ENCODE peak calls at places on chromosomes 2 and 18, in five cellular contexts. One of them, this sample, is unnamed.

GRCh38 chr2:56191617-56192016 is 7.8 kb downstream of the CCDC85A start:
- DNase-seq in heart left ventricle: peak
- DNase-seq in endothelial cell: peak
- DNase-seq in GM20000: no peak
- DNase-seq in GM12865: peak
- DNase-seq in this sample: no peak

GRCh38 chr2:196514641-196515040 is 124.9 kb upstream of the CCDC150 start:
- DNase-seq in heart left ventricle: no peak
- DNase-seq in endothelial cell: no peak
- DNase-seq in GM20000: no peak
- DNase-seq in GM12865: no peak
- DNase-seq in this sample: no peak

GRCh38 chr2:35787302-35788031 is 568.1 kb upstream of the CRIM1 start:
- DNase-seq in heart left ventricle: no peak
- DNase-seq in endothelial cell: no peak
- DNase-seq in GM20000: no peak
- DNase-seq in GM12865: no peak
- DNase-seq in this sample: no peak

GRCh38 chr18:54942144-54942543 is 17.1 kb downstream of the CCDC68 start:
- DNase-seq in heart left ventricle: no peak
- DNase-seq in endothelial cell: no peak
- DNase-seq in GM20000: no peak
- DNase-seq in GM12865: no peak
- DNase-seq in this sample: no peak

GRCh38 chr2:177147834-177148233 is 64.8 kb upstream of the HNRNPA3 start:
- DNase-seq in heart left ventricle: no peak
- DNase-seq in endothelial cell: no peak
- DNase-seq in GM20000: no peak
- DNase-seq in GM12865: no peak
- DNase-seq in this sample: no peak

GRCh38 chr2:218536804-218537494 is 31.2 kb downstream of the USP37 start:
- DNase-seq in heart left ventricle: no peak
- DNase-seq in endothelial cell: no peak
- DNase-seq in GM20000: no peak
- DNase-seq in GM12865: no peak
- DNase-seq in this sample: no peak

GRCh38 chr18:13470555-13471494 is 252.3 kb downstream of the LDLRAD4 start:
- DNase-seq in heart left ventricle: no peak
- DNase-seq in endothelial cell: no peak
- DNase-seq in GM20000: no peak
- DNase-seq in GM12865: no peak
- DNase-seq in this sample: no peak

GRCh38 chr18:28115149-28115550 is 61.8 kb downstream of the CDH2 start:
- DNase-seq in heart left ventricle: no peak
- DNase-seq in endothelial cell: no peak
- DNase-seq in GM20000: no peak
- DNase-seq in GM12865: no peak
- DNase-seq in this sample: no peak

GRCh38 chr2:200742426-200742825 is 69.3 kb upstream of the BZW1 start:
- DNase-seq in heart left ventricle: peak
- DNase-seq in endothelial cell: no peak
- DNase-seq in GM20000: no peak
- DNase-seq in GM12865: no peak
- DNase-seq in this sample: no peak

GRCh38 chr18:59005266-59005665 is 134.4 kb upstream of the SEC11C start:
- DNase-seq in heart left ventricle: peak
- DNase-seq in endothelial cell: peak
- DNase-seq in GM20000: no peak
- DNase-seq in GM12865: no peak
- DNase-seq in this sample: no peak

GRCh38 chr18:22563098-22563707 is 145.5 kb upstream of the CTAGE1 start:
- DNase-seq in heart left ventricle: peak
- DNase-seq in endothelial cell: peak
- DNase-seq in GM20000: peak
- DNase-seq in GM12865: peak
- DNase-seq in this sample: peak

GRCh38 chr2:2147024-2147900 is 183.8 kb downstream of the MYT1L start:
- DNase-seq in heart left ventricle: no peak
- DNase-seq in endothelial cell: no peak
- DNase-seq in GM20000: no peak
- DNase-seq in GM12865: no peak
- DNase-seq in this sample: no peak

GRCh38 chr18:79770826-79771225 is 26.9 kb upstream of the KCNG2 start:
- DNase-seq in heart left ventricle: no peak
- DNase-seq in endothelial cell: no peak
- DNase-seq in GM20000: no peak
- DNase-seq in GM12865: no peak
- DNase-seq in this sample: no peak

GRCh38 chr2:138234265-138234664 is 267.3 kb upstream of the SPOPL start:
- DNase-seq in heart left ventricle: no peak
- DNase-seq in endothelial cell: no peak
- DNase-seq in GM20000: no peak
- DNase-seq in GM12865: no peak
- DNase-seq in this sample: no peak

GRCh38 chr2:197707316-197708213 is 2.4 kb downstream of the MARS2 start:
- DNase-seq in heart left ventricle: no peak
- DNase-seq in endothelial cell: no peak
- DNase-seq in GM20000: peak
- DNase-seq in GM12865: peak
- DNase-seq in this sample: peak

GRCh38 chr2:180122874-180123273 is 115.8 kb upstream of the CWC22 start:
- DNase-seq in heart left ventricle: no peak
- DNase-seq in endothelial cell: no peak
- DNase-seq in GM20000: no peak
- DNase-seq in GM12865: no peak
- DNase-seq in this sample: no peak

GRCh38 chr2:20762945-20763683 is 59.8 kb downstream of the LDAH start:
- DNase-seq in heart left ventricle: no peak
- DNase-seq in endothelial cell: no peak
- DNase-seq in GM20000: no peak
- DNase-seq in GM12865: no peak
- DNase-seq in this sample: no peak

GRCh38 chr2:115364078-115364477 is 921.6 kb downstream of the DPP10 start:
- DNase-seq in heart left ventricle: no peak
- DNase-seq in endothelial cell: no peak
- DNase-seq in GM20000: no peak
- DNase-seq in GM12865: no peak
- DNase-seq in this sample: no peak

GRCh38 chr2:89767581-89768435 is 1076.3 kb downstream of the RPIA start:
- DNase-seq in heart left ventricle: peak
- DNase-seq in endothelial cell: no peak
- DNase-seq in GM20000: peak
- DNase-seq in GM12865: no peak
- DNase-seq in this sample: peak

GRCh38 chr2:12587729-12588522 is 128.8 kb upstream of the TRIB2 start:
- DNase-seq in heart left ventricle: no peak
- DNase-seq in endothelial cell: no peak
- DNase-seq in GM20000: no peak
- DNase-seq in GM12865: peak
- DNase-seq in this sample: no peak

GRCh38 chr2:158457092-158457825 is 507 bp downstream of the PKP4 start:
- DNase-seq in heart left ventricle: peak
- DNase-seq in endothelial cell: peak
- DNase-seq in GM20000: peak
- DNase-seq in GM12865: peak
- DNase-seq in this sample: peak

GRCh38 chr2:178865537-178865936 is 58.3 kb upstream of the TTN start:
- DNase-seq in heart left ventricle: no peak
- DNase-seq in endothelial cell: no peak
- DNase-seq in GM20000: no peak
- DNase-seq in GM12865: no peak
- DNase-seq in this sample: no peak

GRCh38 chr2:223488814-223489213 is 113.3 kb downstream of the SCG2 start:
- DNase-seq in heart left ventricle: no peak
- DNase-seq in endothelial cell: no peak
- DNase-seq in GM20000: no peak
- DNase-seq in GM12865: no peak
- DNase-seq in this sample: no peak

GRCh38 chr2:64213607-64214275 is 69.5 kb upstream of the PELI1 start:
- DNase-seq in heart left ventricle: no peak
- DNase-seq in endothelial cell: no peak
- DNase-seq in GM20000: no peak
- DNase-seq in GM12865: peak
- DNase-seq in this sample: no peak

GRCh38 chr18:24254071-24254470 is 115.2 kb downstream of the CABYR start:
- DNase-seq in heart left ventricle: no peak
- DNase-seq in endothelial cell: no peak
- DNase-seq in GM20000: no peak
- DNase-seq in GM12865: no peak
- DNase-seq in this sample: no peak

GRCh38 chr2:237869357-237870102 is 10.1 kb downstream of the RAMP1 start:
- DNase-seq in heart left ventricle: no peak
- DNase-seq in endothelial cell: no peak
- DNase-seq in GM20000: no peak
- DNase-seq in GM12865: no peak
- DNase-seq in this sample: no peak

GRCh38 chr2:10914272-10914693 is 2.5 kb downstream of the KCNF1 start:
- DNase-seq in heart left ventricle: no peak
- DNase-seq in endothelial cell: peak
- DNase-seq in GM20000: no peak
- DNase-seq in GM12865: peak
- DNase-seq in this sample: no peak
- TF ChIP-seq CTCF in heart left ventricle: peak
- TF ChIP-seq CTCF in endothelial cell: no peak
- TF ChIP-seq CTCF in GM20000: no peak
- TF ChIP-seq CTCF in GM12865: peak
- TF ChIP-seq CTCF in this sample: peak

DNA sequence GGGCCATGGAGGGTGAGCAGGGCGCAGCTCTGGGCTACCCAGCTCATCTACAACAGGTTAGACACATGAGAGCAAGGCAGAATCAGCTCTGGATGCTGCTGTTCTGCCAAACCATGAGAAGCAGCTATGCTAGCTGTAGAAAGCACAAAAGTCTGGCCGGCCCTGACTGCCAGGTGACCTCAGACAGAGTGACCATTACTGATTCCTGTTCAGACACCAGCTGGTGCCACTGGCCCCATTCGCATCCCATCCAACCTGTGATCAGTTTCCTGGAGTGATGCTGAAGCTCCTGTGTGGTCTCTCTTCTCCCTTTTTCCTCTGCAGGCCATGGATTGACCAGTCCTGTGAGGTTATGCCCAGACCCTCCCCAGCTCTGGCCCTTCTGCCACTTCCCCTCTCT is 14.3 kb downstream of the RBMS1 start:
- DNase-seq in heart left ventricle: no peak
- DNase-seq in endothelial cell: no peak
- DNase-seq in GM20000: no peak
- DNase-seq in GM12865: no peak
- DNase-seq in this sample: no peak
- TF ChIP-seq CTCF in heart left ventricle: no peak
- TF ChIP-seq CTCF in endothelial cell: no peak
- TF ChIP-seq CTCF in GM20000: no peak
- TF ChIP-seq CTCF in GM12865: no peak
- TF ChIP-seq CTCF in this sample: no peak

GRCh38 chr18:69469444-69469919 is 68.8 kb downstream of the DOK6 start:
- DNase-seq in heart left ventricle: no peak
- DNase-seq in endothelial cell: peak
- DNase-seq in GM20000: no peak
- DNase-seq in GM12865: peak
- DNase-seq in this sample: no peak
- TF ChIP-seq CTCF in heart left ventricle: no peak
- TF ChIP-seq CTCF in endothelial cell: peak
- TF ChIP-seq CTCF in GM20000: no peak
- TF ChIP-seq CTCF in GM12865: no peak
- TF ChIP-seq CTCF in this sample: peak

GRCh38 chr18:44321868-44322590 is 358.7 kb upstream of the SETBP1 start:
- DNase-seq in heart left ventricle: no peak
- DNase-seq in endothelial cell: no peak
- DNase-seq in GM20000: no peak
- DNase-seq in GM12865: no peak
- DNase-seq in this sample: no peak

GRCh38 chr18:44320619-44321460 is 359.8 kb upstream of the SETBP1 start:
- DNase-seq in heart left ventricle: no peak
- DNase-seq in endothelial cell: no peak
- DNase-seq in GM20000: no peak
- DNase-seq in GM12865: no peak
- DNase-seq in this sample: no peak

GRCh38 chr18:44324361-44324760 is 356.3 kb upstream of the SETBP1 start:
- DNase-seq in heart left ventricle: no peak
- DNase-seq in endothelial cell: no peak
- DNase-seq in GM20000: no peak
- DNase-seq in GM12865: no peak
- DNase-seq in this sample: no peak

GRCh38 chr18:44323125-44323524 is 357.6 kb upstream of the SETBP1 start:
- DNase-seq in heart left ventricle: no peak
- DNase-seq in endothelial cell: no peak
- DNase-seq in GM20000: no peak
- DNase-seq in GM12865: no peak
- DNase-seq in this sample: no peak

DNA sequence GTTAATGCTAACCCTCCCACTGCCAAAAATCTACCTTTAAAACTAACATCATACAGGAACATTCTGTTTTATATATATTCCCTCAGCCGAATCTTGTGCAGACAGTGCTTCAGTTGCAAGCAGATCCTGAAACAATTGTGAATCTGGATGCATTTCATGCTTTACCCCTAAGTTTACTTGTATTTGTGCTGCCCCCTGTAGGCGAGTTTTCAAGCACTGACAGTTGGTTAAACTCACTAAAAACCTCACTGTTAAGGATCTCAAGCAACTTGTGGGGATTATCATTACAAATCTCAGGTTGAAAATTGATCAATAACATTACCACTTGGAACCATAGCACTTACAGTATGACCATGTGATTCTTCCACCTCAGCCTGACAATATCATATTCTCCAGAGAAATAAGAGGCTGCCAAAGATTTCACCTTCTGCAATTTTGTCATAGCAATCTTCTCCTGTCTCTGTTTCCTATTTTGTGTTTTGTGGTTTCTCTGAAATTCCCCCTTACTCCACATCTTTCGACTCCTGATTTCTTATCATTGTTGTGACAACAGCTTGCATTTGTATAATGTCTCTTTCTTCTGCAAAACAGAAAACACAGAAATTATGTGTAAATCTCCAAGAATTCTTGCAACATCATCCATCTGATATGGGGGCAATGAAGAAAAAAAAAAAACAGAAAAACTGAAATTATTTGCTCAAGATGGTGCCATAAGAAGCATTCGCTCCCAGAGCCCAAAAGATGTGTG is 354.6 kb upstream of the SETBP1 start:
- DNase-seq in heart left ventricle: peak
- DNase-seq in endothelial cell: peak
- DNase-seq in GM20000: peak
- DNase-seq in GM12865: peak
- DNase-seq in this sample: peak
- TF ChIP-seq CTCF in heart left ventricle: peak
- TF ChIP-seq CTCF in endothelial cell: peak
- TF ChIP-seq CTCF in GM20000: peak
- TF ChIP-seq CTCF in GM12865: peak
- TF ChIP-seq CTCF in this sample: peak

This sample was measured in GM10248.